ENCODE peak calls at places on chromosome 12, in five cellular contexts. B is NCI-H526 treated with DMSO at 0.1 percent for 48 hours, T is NCI-H2081 treated with DMSO at 0.1 percent for 48 hours, W is fibroblast of the aortic adventitia, F is body of pancreas. U is an unnamed sample.

GRCh38 chr12:21615441-21615840 is 10.8 kb upstream of the GYS2 start:
- DNase-seq in B (no peak), T (no peak), W (no peak), F (no peak), U (peak)

GRCh38 chr12:96710127-96710745 is 196.8 kb upstream of the NEDD1 start:
- DNase-seq in B (peak), T (no peak), W (no peak), F (no peak), U (no peak)

GRCh38 chr12:56522486-56523193 is 1.0 kb downstream of the RBMS2 start:
- DNase-seq in B (no peak), T (no peak), W (peak), F (no peak), U (no peak)

GRCh38 chr12:47808049-47808448 is 11.7 kb downstream of the HDAC7 start:
- DNase-seq in B (no peak), T (no peak), W (no peak), F (peak), U (peak)

GRCh38 chr12:13798162-13798561 is 183.2 kb downstream of the GRIN2B start:
- DNase-seq in B (no peak), T (no peak), W (no peak), F (no peak), U (no peak)

GRCh38 chr12:64412458-64412857 is 8.3 kb downstream of the XPOT start:
- DNase-seq in B (no peak), T (no peak), W (no peak), F (no peak), U (no peak)

GRCh38 chr12:96636895-96637294 is 147.5 kb downstream of the CFAP54 start:
- DNase-seq in B (no peak), T (no peak), W (no peak), F (no peak), U (no peak)

GRCh38 chr12:43578782-43579181 is 26.8 kb upstream of the ADAMTS20 start:
- DNase-seq in B (no peak), T (no peak), W (peak), F (no peak), U (no peak)

GRCh38 chr12:78898416-78898815 is 33.8 kb downstream of the SYT1 start:
- DNase-seq in B (no peak), T (peak), W (peak), F (peak), U (no peak)

GRCh38 chr12:109273354-109273753 is 35.7 kb downstream of the FOXN4 start:
- DNase-seq in B (peak), T (no peak), W (no peak), F (no peak), U (no peak)

GRCh38 chr12:56160160-56160763 is 2.1 kb downstream of the MYL6 start:
- DNase-seq in B (no peak), T (no peak), W (no peak), F (no peak), U (no peak)

GRCh38 chr12:55738113-55739024 is 4.6 kb upstream of the GDF11 start:
- DNase-seq in B (peak), T (no peak), W (peak), F (peak), U (peak)

GRCh38 chr12:55696796-55697462 is 10.8 kb downstream of the ITGA7 start:
- DNase-seq in B (no peak), T (no peak), W (no peak), F (no peak), U (no peak)

GRCh38 chr12:2507811-2508210 is 287.0 kb upstream of the FKBP4 start:
- DNase-seq in B (no peak), T (no peak), W (no peak), F (no peak), U (no peak)

GRCh38 chr12:1091350-1091749 is 100.3 kb downstream of the ERC1 start:
- DNase-seq in B (no peak), T (no peak), W (no peak), F (no peak), U (no peak)

GRCh38 chr12:20063116-20063515 is 305.2 kb upstream of the PDE3A start:
- DNase-seq in B (no peak), T (no peak), W (peak), F (no peak), U (no peak)

GRCh38 chr12:11959117-11959823 is 111.5 kb upstream of the BCL2L14 start:
- DNase-seq in B (no peak), T (no peak), W (no peak), F (no peak), U (no peak)

GRCh38 chr12:332581-333205 is 56.4 kb downstream of the KDM5A start:
- DNase-seq in B (no peak), T (no peak), W (no peak), F (no peak), U (no peak)

GRCh38 chr12:47757840-47758583 is 668 bp downstream of the RAPGEF3 start:
- DNase-seq in B (no peak), T (no peak), W (no peak), F (no peak), U (peak)

GRCh38 chr12:12441891-12442461 is 85.1 kb downstream of the BORCS5 start:
- DNase-seq in B (no peak), T (no peak), W (peak), F (no peak), U (no peak)

GRCh38 chr12:116629451-116629850 is 70.3 kb downstream of the MAP1LC3B2 start:
- DNase-seq in B (no peak), T (no peak), W (peak), F (no peak), U (no peak)

GRCh38 chr12:6273931-6274687 is 36.4 kb upstream of the PLEKHG6 start:
- DNase-seq in B (no peak), T (no peak), W (peak), F (no peak), U (no peak)

GRCh38 chr12:51080136-51080535 is 3.3 kb downstream of the CSRNP2 start:
- DNase-seq in B (no peak), T (no peak), W (no peak), F (no peak), U (no peak)

U was measured in GDM1.